ENCODE peak calls at places on chromosome 3, in nine cellular contexts. M is Daoy; K is HTR-8/SVneo; W is stimulated activated CD8-positive, alpha-beta memory T cell treated with anti-CD3 and anti-CD28 coated beads, Interleukin-7, amount 100 ng/mL, for 1 hour; V is renal cortical epithelial cell; G is NCI-H1048; S is nucleus accumbens; D is heart right ventricle; T is cardiac fibroblast. I is an unnamed sample.

GRCh38 chr3:179760944-179761343 is 108.1 kb downstream of the USP13 start:
- DNase-seq in T (peak; percentile 88), K (peak; percentile 60), D (no peak), S (no peak), M (peak; percentile 66), G (no peak), V (peak; percentile 52), W (no peak), I (no peak)

GRCh38 chr3:162391301-162391700 is 894.7 kb downstream of the OTOL1 start:
- DNase-seq in V (no peak), S (no peak), D (no peak), G (no peak), W (no peak), T (peak; percentile 80), M (no peak), K (peak; percentile 5), I (no peak)

GRCh38 chr3:100329800-100330489 is 4.6 kb upstream of the NIT2 start:
- DNase-seq in M (no peak), T (no peak), S (no peak), G (no peak), K (no peak), D (no peak), W (no peak), V (no peak), I (no peak)

GRCh38 chr3:106025151-106025722 is 156.4 kb upstream of the CBLB start:
- DNase-seq in S (no peak), K (no peak), W (no peak), T (peak; percentile 40), D (peak; percentile 9), M (no peak), V (peak; percentile 14), G (no peak), I (no peak)

GRCh38 chr3:128227507-128227906 is 74.2 kb downstream of the EEFSEC start:
- DNase-seq in D (no peak), K (no peak), S (no peak), V (no peak), T (no peak), W (no peak), G (no peak), M (no peak), I (no peak)

GRCh38 chr3:104273046-104273649 is 1093.6 kb upstream of the ALCAM start:
- DNase-seq in M (peak; percentile 2), W (no peak), V (peak; percentile 45), K (no peak), D (no peak), S (no peak), T (peak; percentile 60), G (peak; percentile 21), I (peak; percentile 48)

GRCh38 chr3:100184960-100185566 is 70.8 kb upstream of the FILIP1L start:
- DNase-seq in W (no peak), T (no peak), M (no peak), S (no peak), D (peak; percentile 26), G (no peak), K (no peak), V (no peak), I (no peak)

GRCh38 chr3:108036984-108037741 is 53.7 kb downstream of the CD47 start:
- DNase-seq in S (no peak), K (no peak), T (peak; percentile 50), M (no peak), V (no peak), W (no peak), G (no peak), D (no peak), I (no peak)

GRCh38 chr3:81443948-81444347 is 317.5 kb downstream of the GBE1 start:
- DNase-seq in T (peak; percentile 95), D (no peak), G (no peak), V (peak; percentile 33), M (no peak), K (peak; percentile 20), W (no peak), S (no peak), I (no peak)

GRCh38 chr3:14841836-14842235 is 23.1 kb downstream of the FGD5 start:
- DNase-seq in G (no peak), T (no peak), K (no peak), S (no peak), W (no peak), D (no peak), V (no peak), M (no peak), I (no peak)

GRCh38 chr3:99862208-99862607 is 44.5 kb downstream of the CMSS1 start:
- DNase-seq in K (no peak), T (peak; percentile 81), M (no peak), W (no peak), V (peak; percentile 65), G (no peak), S (no peak), D (no peak), I (no peak)

GRCh38 chr3:119258915-119259314 is 18.2 kb upstream of the B4GALT4 start:
- DNase-seq in D (no peak), G (no peak), V (no peak), W (no peak), M (no peak), T (no peak), K (no peak), S (no peak), I (peak; percentile 71)

GRCh38 chr3:46399557-46399956 is 7.3 kb downstream of the CCR5AS start:
- DNase-seq in G (no peak), K (no peak), V (no peak), S (no peak), W (no peak), M (no peak), D (no peak), T (peak; percentile 38), I (peak; percentile 56)

GRCh38 chr3:168102735-168103410 is 7.1 kb upstream of the GOLIM4 start:
- DNase-seq in T (no peak), V (no peak), W (no peak), G (peak; percentile 82), M (no peak), S (no peak), K (no peak), D (no peak), I (no peak)

GRCh38 chr3:194139085-194139976 is 3.4 kb downstream of the HES1 start:
- DNase-seq in W (no peak), S (no peak), G (no peak), D (peak; percentile 40), M (peak; percentile 88), V (peak; percentile 96), K (peak; percentile 25), T (peak; percentile 75), I (peak; percentile 89)

GRCh38 chr3:64687381-64687780 is 419 bp downstream of the ADAMTS9 start:
- DNase-seq in G (no peak), T (peak; percentile 13), V (no peak), M (no peak), W (no peak), S (no peak), D (no peak), K (no peak), I (no peak)

GRCh38 chr3:130258532-130258952 is 86.9 kb upstream of the COL6A5 start:
- DNase-seq in V (no peak), W (no peak), S (no peak), T (peak; percentile 34), G (no peak), D (peak; percentile 34), M (peak; percentile 43), K (no peak), I (no peak)

GRCh38 chr3:82157952-82158351 is 396.5 kb upstream of the GBE1 start:
- DNase-seq in W (no peak), K (peak; percentile 20), S (no peak), V (peak; percentile 91), D (no peak), T (peak; percentile 88), M (peak; percentile 41), G (no peak), I (no peak)

GRCh38 chr3:5741017-5741416 is 553.5 kb downstream of the EDEM1 start:
- DNase-seq in W (no peak), D (no peak), K (no peak), M (no peak), T (no peak), G (no peak), S (no peak), V (no peak), I (no peak)

GRCh38 chr3:143288944-143289343 is 169.4 kb downstream of the CHST2 start:
- DNase-seq in K (no peak), S (no peak), M (no peak), T (no peak), G (no peak), V (peak; percentile 35), D (no peak), W (no peak), I (no peak)

GRCh38 chr3:56321892-56322291 is 146.4 kb downstream of the ERC2 start:
- DNase-seq in W (no peak), D (no peak), V (no peak), G (no peak), M (no peak), T (no peak), S (no peak), K (no peak), I (no peak)

GRCh38 chr3:36866358-36866757 is 78.5 kb downstream of the TRANK1 start:
- DNase-seq in W (no peak), V (no peak), T (peak; percentile 34), G (no peak), S (no peak), D (no peak), M (peak; percentile 9), K (no peak), I (no peak)

GRCh38 chr3:45441570-45442313 is 53.4 kb downstream of the LARS2 start:
- DNase-seq in W (no peak), V (peak; percentile 6), K (peak; percentile 18), T (no peak), M (no peak), D (no peak), S (no peak), G (no peak), I (no peak)

GRCh38 chr3:30604091-30604490 is 2.3 kb upstream of the TGFBR2 start:
- DNase-seq in V (no peak), W (no peak), T (peak; percentile 71), M (no peak), G (no peak), S (no peak), K (no peak), D (no peak), I (peak; percentile 85)

GRCh38 chr3:184177331-184177731 is 2.7 kb downstream of the AP2M1 start:
- DNase-seq in W (no peak), D (no peak), V (no peak), G (no peak), T (peak; percentile 69), M (no peak), K (no peak), S (no peak), I (no peak)

GRCh38 chr3:38574411-38575278 is 74.8 kb downstream of the SCN5A start:
- DNase-seq in M (no peak), K (no peak), G (no peak), S (peak; percentile 7), D (no peak), T (peak; percentile 31), V (no peak), W (no peak), I (no peak)

GRCh38 chr3:157174265-157174615 is 14.3 kb upstream of the CCNL1 start:
- DNase-seq in W (no peak), M (peak; percentile 30), T (no peak), V (no peak), G (no peak), K (no peak), D (no peak), S (no peak), I (peak; percentile 66)

GRCh38 chr3:76683256-76683655 is 356.6 kb upstream of the ROBO2 start:
- DNase-seq in T (no peak), W (no peak), G (no peak), S (no peak), K (no peak), D (no peak), V (no peak), M (no peak), I (no peak)

GRCh38 chr3:31900583-31900982 is 80.5 kb downstream of the OSBPL10 start:
- DNase-seq in G (no peak), W (no peak), D (no peak), T (no peak), S (no peak), V (no peak), M (no peak), K (no peak), I (no peak)

GRCh38 chr3:42403737-42404136 is 6.7 kb downstream of the LYZL4 start:
- DNase-seq in S (no peak), K (no peak), T (no peak), W (no peak), G (no peak), M (peak; percentile 19), D (no peak), V (no peak), I (no peak)

GRCh38 chr3:97942801-97943546 is 29.3 kb downstream of the RIOX2 start:
- DNase-seq in V (peak; percentile 94), S (no peak), G (no peak), D (no peak), M (no peak), W (no peak), T (no peak), K (no peak), I (no peak)